ENCODE peak calls at places on chromosomes 11 and 22, in six cellular contexts. C, H, X, D, J and S are unnamed samples.

GRCh38 chr11:111696556-111696955 is 69.6 kb downstream of the PPP2R1B start:
- DNase-seq in D (no peak), C (no peak), J (no peak), X (no peak), H (no peak), S (no peak)

GRCh38 chr11:69089258-69089657 is 40.5 kb downstream of the TPCN2 start:
- DNase-seq in D (no peak), J (peak; percentile 53), X (no peak), H (peak; percentile 73), C (peak; percentile 79), S (no peak)

GRCh38 chr22:33803371-33803770 is 116.9 kb downstream of the LARGE1 start:
- DNase-seq in X (no peak), H (no peak), C (no peak), J (no peak), D (no peak), S (no peak)

GRCh38 chr22:27347951-27348350 is 453.6 kb downstream of the MN1 start:
- DNase-seq in D (no peak), X (peak; percentile 44), H (no peak), C (no peak), J (no peak), S (no peak)

GRCh38 chr11:57646756-57647303 is 2.9 kb downstream of the YPEL4 start:
- DNase-seq in X (no peak), D (no peak), H (no peak), C (no peak), J (no peak), S (no peak)

GRCh38 chr11:98630736-98631135 is 390.0 kb upstream of the CNTN5 start:
- DNase-seq in J (no peak), C (no peak), H (no peak), X (peak; percentile 70), D (no peak), S (no peak)

GRCh38 chr11:44651535-44652130 is 75.1 kb upstream of the TSPAN18 start:
- DNase-seq in X (no peak), H (no peak), D (no peak), C (no peak), J (no peak), S (no peak)

GRCh38 chr11:78212586-78213371 is 24.1 kb downstream of the USP35 start:
- DNase-seq in C (no peak), D (no peak), X (no peak), H (peak; percentile 9), J (no peak), S (no peak)

GRCh38 chr11:77589181-77589520 is 602 bp upstream of the AQP11 start:
- DNase-seq in C (no peak), J (no peak), X (no peak), H (no peak), D (no peak), S (no peak)

GRCh38 chr11:75376175-75376574 is 23.1 kb upstream of the RPS3 start:
- DNase-seq in D (no peak), C (no peak), H (no peak), J (no peak), X (peak; percentile 21), S (no peak)

GRCh38 chr11:64207247-64208085 is 945 bp downstream of the FERMT3 start:
- DNase-seq in J (peak; percentile 75), H (peak; percentile 69), D (peak; percentile 82), C (peak; percentile 87), X (peak; percentile 2), S (peak; percentile 89)

GRCh38 chr11:34757026-34757451 is 136.1 kb downstream of the EHF start:
- DNase-seq in J (no peak), D (no peak), X (no peak), C (no peak), H (no peak), S (no peak)

GRCh38 chr22:26302726-26303125 is 126.3 kb upstream of the ASPHD2 start:
- DNase-seq in H (no peak), J (no peak), C (no peak), D (no peak), X (no peak), S (no peak)

GRCh38 chr22:46969491-46969890 is 207.0 kb downstream of the TBC1D22A start:
- DNase-seq in H (no peak), J (no peak), D (no peak), C (no peak), X (no peak), S (no peak)

GRCh38 chr11:16767137-16767536 is 28.7 kb downstream of the C11orf58 start:
- DNase-seq in C (no peak), X (no peak), D (no peak), J (no peak), H (no peak), S (no peak)

GRCh38 chr22:42472671-42473070 is 40.5 kb upstream of the NFAM1 start:
- DNase-seq in J (no peak), D (no peak), C (no peak), H (no peak), X (no peak), S (no peak)

GRCh38 chr11:45732343-45732742 is 66.9 kb upstream of the CHST1 start:
- DNase-seq in C (no peak), J (no peak), H (no peak), X (no peak), D (no peak), S (no peak)

GRCh38 chr11:88552377-88553029 is 215.0 kb upstream of the CTSC start:
- DNase-seq in J (no peak), H (no peak), X (peak; percentile 73), D (peak; percentile 43), C (no peak), S (no peak)

GRCh38 chr11:40168461-40168860 is 1291.0 kb downstream of the LRRC4C start:
- DNase-seq in X (peak; percentile 9), C (no peak), H (no peak), J (no peak), D (no peak), S (no peak)

GRCh38 chr22:17772249-17772962 is 1.9 kb downstream of the BID start:
- DNase-seq in C (no peak), H (no peak), J (no peak), X (no peak), D (no peak), S (no peak)

GRCh38 chr22:49368221-49368975 is 459.3 kb downstream of the BRD1 start:
- DNase-seq in D (no peak), J (no peak), H (no peak), X (no peak), C (no peak), S (peak; percentile 19)

GRCh38 chr22:23495614-23496444 is 84.3 kb downstream of the IGLL1 start:
- DNase-seq in X (no peak), C (peak; percentile 15), J (no peak), H (no peak), D (no peak), S (peak; percentile 2)

GRCh38 chr22:50670513-50670912 is 2.1 kb upstream of the SHANK3 start:
- DNase-seq in H (no peak), X (no peak), C (no peak), J (no peak), D (no peak), S (no peak)

DNA sequence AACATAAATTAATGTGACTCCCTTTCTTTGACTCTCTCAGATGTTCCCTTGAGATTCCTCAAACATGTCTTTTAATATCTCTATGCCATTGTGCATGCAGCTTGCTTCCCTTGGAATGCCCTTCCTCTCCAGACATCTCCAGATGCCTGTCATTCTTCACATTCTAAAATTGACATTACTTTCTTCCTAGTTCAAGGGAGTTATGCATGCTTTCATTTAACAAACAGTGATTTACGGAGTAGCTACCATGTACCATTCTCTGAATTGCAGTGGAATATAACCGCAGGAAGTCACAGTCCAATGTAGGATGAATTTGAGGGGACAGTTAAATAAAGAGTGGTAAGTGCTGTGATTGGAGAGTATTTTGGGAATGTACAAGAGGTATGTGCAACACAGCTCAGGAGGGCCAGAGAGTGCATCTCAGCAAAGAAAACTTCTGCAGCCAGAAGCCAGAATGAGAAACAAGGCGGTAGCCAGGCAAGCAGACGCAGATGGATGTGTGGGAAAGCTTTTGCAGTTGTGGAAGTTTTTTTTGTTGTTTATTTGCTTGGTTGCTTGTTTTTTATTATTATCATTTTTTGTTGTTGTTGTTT is 18.7 kb downstream of the MMP10 start:
- DNase-seq in D (no peak), J (no peak), C (no peak), H (no peak), X (no peak), S (no peak)
- H3K27ac ChIP-seq in D (no peak overlapping the region), J (no peak overlapping the region), C (no peak overlapping the region), H (no peak overlapping the region), X (no peak overlapping the region), S (no peak overlapping the region)

GRCh38 chr11:96204721-96205459 is 138.1 kb downstream of the MAML2 start:
- DNase-seq in D (no peak), X (no peak), H (no peak), J (no peak), C (no peak), S (no peak)
- H3K4me1 ChIP-seq in D (peaks cover 82% of the 10 kb centered on the region), X (peaks cover 28% of the 10 kb centered on the region), H (peaks cover 46% of the 10 kb centered on the region), J (peaks cover 13% of the 10 kb centered on the region), C (no peaks in the 10 kb centered on the region), S (peaks cover 13% of the 10 kb centered on the region)

DNA sequence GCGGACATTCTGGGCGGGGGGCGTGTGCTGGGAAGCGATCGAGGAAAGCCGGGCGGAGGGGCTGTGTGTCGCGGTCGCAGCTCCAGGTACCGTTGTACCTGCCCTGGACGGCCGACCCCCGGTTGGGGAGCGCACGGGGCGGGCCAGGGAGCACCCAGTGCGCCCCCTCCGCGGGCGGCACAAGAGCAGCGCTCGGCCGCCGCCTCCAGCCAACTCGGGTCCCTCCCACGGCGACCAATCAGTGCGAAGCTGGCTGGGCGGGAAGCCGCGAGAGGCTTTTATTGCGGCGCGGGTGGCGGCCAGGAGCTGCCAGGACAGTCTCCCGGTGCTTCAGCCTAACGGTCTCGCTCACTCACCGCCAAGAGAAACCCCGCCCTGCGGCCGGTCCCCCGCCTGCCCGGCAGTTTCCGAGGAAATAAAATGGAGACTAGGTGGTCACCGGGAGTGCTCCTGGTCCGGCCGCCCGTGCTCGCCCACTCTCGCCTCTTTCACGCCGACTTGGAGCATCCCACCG is 1.7 kb downstream of the NCAM1 start:
- DNase-seq in C (peak; percentile 74), H (peak; percentile 79), D (no peak), X (peak; percentile 84), J (peak; percentile 67), S (peak; percentile 88)
- H3K4me3 ChIP-seq in C (peak overlapping the region; percentile 65), H (peak overlapping the region; percentile 71), D (no peak overlapping the region), X (peak overlapping the region; percentile 82), J (peak overlapping the region; percentile 78), S (peak overlapping the region; percentile 92)

GRCh38 chr11:1150769-1151365 is 6.9 kb upstream of the MUC5AC start:
- DNase-seq in X (no peak), H (peak; percentile 8), D (no peak), J (no peak), C (no peak), S (no peak)

GRCh38 chr11:1150095-1150494 is 7.7 kb upstream of the MUC5AC start:
- DNase-seq in J (no peak), C (peak; percentile 42), D (peak; percentile 5), H (no peak), X (no peak), S (no peak)

GRCh38 chr11:1153105-1153950 is 4.4 kb upstream of the MUC5AC start:
- DNase-seq in J (no peak), C (no peak), D (no peak), X (no peak), H (no peak), S (no peak)

GRCh38 chr11:1152316-1153104 is 5.2 kb upstream of the MUC5AC start:
- DNase-seq in H (no peak), C (no peak), J (no peak), X (no peak), D (peak; percentile 24), S (no peak)

GRCh38 chr11:1151366-1152315 is 6.1 kb upstream of the MUC5AC start:
- DNase-seq in D (no peak), J (no peak), X (no peak), C (peak; percentile 42), H (no peak), S (no peak)
- H3K27ac ChIP-seq in D (no peak overlapping the region), J (no peak overlapping the region), X (no peak overlapping the region), C (no peak overlapping the region), H (no peak overlapping the region), S (no peak overlapping the region)